ENCODE peak calls at places on chromosomes 6 and 20, in five cellular contexts. I, K, P, O and C are unnamed samples.

GRCh38 chr6:141809901-141810300 is 322.8 kb upstream of the GJE1 start:
- DNase-seq in K (no peak), O (no peak), I (no peak), P (no peak), C (no peak)

GRCh38 chr20:3172933-3173581 is at the start of gene LZTS3:
- DNase-seq in K (peak; percentile 88), P (no peak), I (peak; percentile 87), O (no peak), C (peak; percentile 99)

GRCh38 chr20:57180954-57181353 is 85.5 kb downstream of the BMP7 start:
- DNase-seq in I (no peak), K (no peak), P (peak; percentile 48), O (no peak), C (no peak)

GRCh38 chr6:32933661-32934085 is 7.2 kb downstream of the HLA-DMB start:
- DNase-seq in I (peak; percentile 68), K (peak; percentile 71), O (peak; percentile 56), P (peak; percentile 44), C (peak; percentile 68)

GRCh38 chr6:107730106-107730505 is 94.0 kb downstream of the SCML4 start:
- DNase-seq in P (no peak), I (no peak), O (no peak), K (no peak), C (no peak)

GRCh38 chr6:18444176-18444575 is 57.0 kb downstream of the RNF144B start:
- DNase-seq in K (no peak), O (no peak), I (no peak), P (no peak), C (no peak)

GRCh38 chr20:57218489-57218888 is 48.0 kb downstream of the BMP7 start:
- DNase-seq in P (no peak), I (no peak), K (no peak), O (no peak), C (no peak)

GRCh38 chr20:19594896-19595295 is 163.2 kb upstream of the RIN2 start:
- DNase-seq in P (peak; percentile 4), O (no peak), I (no peak), K (no peak), C (no peak)

GRCh38 chr20:43837856-43838702 is 76.6 kb upstream of the TOX2 start:
- DNase-seq in P (no peak), I (no peak), O (no peak), K (no peak), C (no peak)

GRCh38 chr6:39077882-39078594 is 29.5 kb downstream of the GLP1R start:
- DNase-seq in K (no peak), P (no peak), O (no peak), I (no peak), C (no peak)
- H3K27ac ChIP-seq in K (no peak overlapping the region), P (no peak overlapping the region), O (no peak overlapping the region), I (no peak overlapping the region), C (no peak overlapping the region)

DNA sequence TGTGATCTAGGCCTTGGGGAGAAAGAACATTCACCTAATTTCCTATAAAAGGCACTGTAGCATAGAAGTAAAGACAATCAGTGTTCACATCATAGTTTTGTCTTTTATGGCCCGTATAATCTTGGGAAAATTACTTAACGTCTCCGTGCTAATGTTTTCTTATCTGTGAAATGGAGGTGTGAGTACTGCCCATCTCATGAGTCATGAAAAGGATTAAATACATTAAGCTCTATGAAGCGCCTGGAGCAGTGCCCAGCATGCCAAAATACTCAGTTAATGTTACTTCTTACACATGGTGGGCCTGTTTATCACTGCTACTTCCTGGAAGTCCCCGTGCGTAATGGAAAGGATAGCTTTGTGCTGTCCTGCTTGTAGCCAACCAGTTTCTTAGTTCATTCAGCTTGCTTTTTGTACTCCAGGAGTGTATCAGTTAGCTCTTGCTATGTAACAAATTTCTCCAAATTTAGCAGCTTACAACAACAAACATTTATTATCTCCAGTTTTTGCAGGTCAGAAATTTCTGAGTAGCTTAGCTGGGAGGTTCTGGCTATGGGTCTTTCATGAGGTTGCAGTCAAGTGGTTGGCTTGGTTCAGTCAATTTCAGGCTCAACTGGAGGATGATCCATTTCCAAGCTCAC is 103.6 kb upstream of the BMP2 start:
- DNase-seq in O (no peak), I (no peak), K (no peak), P (no peak), C (no peak)
- H3K27ac ChIP-seq in O (no peak overlapping the region), I (no peak overlapping the region), K (no peak overlapping the region), P (peak overlapping the region; percentile 10), C (no peak overlapping the region)

DNA sequence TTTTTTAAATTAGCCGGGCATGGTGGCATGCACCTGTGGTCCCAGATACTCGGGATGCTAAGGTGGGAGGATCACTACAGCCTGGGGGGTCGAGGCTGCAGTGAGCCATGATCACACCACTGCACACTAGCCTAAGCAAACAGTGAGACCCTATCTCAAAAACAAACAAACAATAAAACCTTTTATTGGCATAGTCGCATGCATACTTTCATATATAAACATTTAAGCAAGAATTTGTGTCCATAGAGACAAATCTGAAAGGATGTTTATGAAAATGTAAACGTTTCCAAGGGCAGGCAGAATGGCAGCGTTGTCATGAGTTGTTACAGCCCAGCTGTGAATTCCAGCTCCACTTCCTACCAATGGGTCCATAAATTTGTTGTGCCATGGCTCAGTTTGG is 249.1 kb upstream of the PLN start:
- DNase-seq in O (no peak), K (no peak), P (no peak), I (no peak), C (no peak)
- H3K27ac ChIP-seq in O (no peak overlapping the region), K (no peak overlapping the region), P (no peak overlapping the region), I (no peak overlapping the region), C (no peak overlapping the region)

DNA sequence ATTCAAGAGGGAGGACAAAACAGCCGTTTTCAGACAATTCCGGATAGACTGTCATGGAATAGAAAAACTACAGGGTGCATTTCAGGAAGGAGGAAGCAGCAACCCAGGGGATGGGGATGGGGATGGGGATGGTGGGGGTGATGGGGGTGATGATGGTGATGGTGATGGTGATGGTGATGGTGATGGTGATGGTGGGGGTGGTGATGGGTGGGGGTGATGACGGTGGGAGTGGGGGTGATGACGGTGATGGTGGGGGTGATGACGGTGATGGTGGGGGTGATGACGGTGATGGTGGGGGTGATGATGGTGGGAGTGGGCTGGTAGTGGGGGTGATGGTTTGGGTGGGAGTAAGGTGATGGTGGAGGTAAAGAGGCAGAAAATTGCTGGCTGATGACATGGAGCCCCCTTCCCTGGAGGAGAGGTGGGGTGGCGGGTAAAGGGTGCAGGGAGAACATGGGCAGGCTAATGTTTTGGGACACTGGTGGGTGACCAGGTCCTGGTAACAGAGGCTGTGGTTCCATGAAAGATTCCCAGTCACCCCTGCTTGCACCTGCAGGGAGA is 17.5 kb downstream of the LAMA5 start:
- DNase-seq in K (no peak), I (no peak), P (no peak), O (no peak), C (no peak)
- H3K27ac ChIP-seq in K (no peak overlapping the region), I (no peak overlapping the region), P (peak overlapping the region; percentile 87), O (no peak overlapping the region), C (no peak overlapping the region)

GRCh38 chr20:50788045-50788867 is 6.6 kb upstream of the BCAS4 start:
- DNase-seq in I (no peak), K (no peak), O (peak; percentile 53), P (peak; percentile 75), C (peak; percentile 95)
- H3K27ac ChIP-seq in I (no peak overlapping the region), K (no peak overlapping the region), O (no peak overlapping the region), P (no peak overlapping the region), C (no peak overlapping the region)

GRCh38 chr6:47595785-47596184 is 102.6 kb upstream of the ADGRF4 start:
- DNase-seq in I (no peak), K (no peak), O (no peak), P (peak; percentile 69), C (no peak)
- H3K27ac ChIP-seq in I (no peak overlapping the region), K (no peak overlapping the region), O (no peak overlapping the region), P (no peak overlapping the region), C (no peak overlapping the region)

DNA sequence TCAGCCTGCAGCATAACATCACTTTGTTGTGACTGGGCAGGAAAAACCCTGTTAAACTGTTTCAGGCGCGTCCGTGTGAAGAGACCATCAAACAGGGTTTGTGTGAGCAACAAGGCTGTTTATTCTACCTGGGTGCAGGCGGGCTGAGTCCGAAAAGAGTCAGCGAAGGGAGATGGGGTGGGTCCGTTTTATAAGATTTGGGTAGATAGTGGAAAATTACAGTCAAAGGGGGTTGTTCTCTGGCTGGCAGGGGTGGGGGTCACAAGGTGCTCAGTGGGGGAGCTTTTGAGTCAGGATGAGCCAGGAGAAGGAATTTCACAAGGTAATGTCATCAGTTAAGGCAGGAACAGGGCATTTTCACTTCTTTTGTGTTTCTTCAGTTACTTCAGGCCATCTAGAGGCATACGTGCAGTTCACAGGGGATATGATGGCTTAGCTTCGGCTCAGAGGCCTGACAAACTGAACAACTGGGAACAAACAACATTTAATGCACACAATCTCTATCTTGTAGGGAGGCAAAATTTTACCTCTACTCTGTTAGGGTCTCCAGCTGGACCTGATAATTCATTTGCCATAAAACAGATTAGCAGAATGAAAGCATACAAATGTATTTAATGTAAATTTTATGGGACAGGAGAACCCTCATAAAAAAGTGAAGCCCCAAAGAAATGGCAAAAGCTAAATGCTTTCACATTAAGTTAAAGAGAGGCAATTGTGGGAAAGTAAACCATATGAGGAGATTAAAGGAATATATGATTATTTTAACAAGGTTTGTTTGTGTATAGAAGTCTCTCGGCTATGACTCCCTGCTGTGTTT is 58.3 kb upstream of the HFE start:
- DNase-seq in K (no peak), O (no peak), P (no peak), I (no peak), C (no peak)
- H3K27ac ChIP-seq in K (no peak overlapping the region), O (no peak overlapping the region), P (no peak overlapping the region), I (peak overlapping the region; percentile 86), C (peak overlapping the region; percentile 95)

GRCh38 chr6:11370191-11371018 is 137.9 kb upstream of the NEDD9 start:
- DNase-seq in O (no peak), P (no peak), K (no peak), I (no peak), C (no peak)
- H3K27ac ChIP-seq in O (no peak overlapping the region), P (no peak overlapping the region), K (no peak overlapping the region), I (no peak overlapping the region), C (no peak overlapping the region)